ENCODE peak calls at places on chromosomes 2 and 18, in eight cellular contexts. T, O, I, U, Q, S, D and X are unnamed samples.

GRCh38 chr2:160752475-160753330 is 259.1 kb upstream of the RBMS1 start:
- DNase-seq in Q (peak; percentile 64), S (no peak), D (no peak), U (no peak), I (no peak), O (no peak), T (no peak), X (peak; percentile 57)

GRCh38 chr2:85926931-85927527 is 38.2 kb upstream of the ST3GAL5 start:
- DNase-seq in I (no peak), T (no peak), Q (no peak), D (no peak), S (no peak), O (no peak), U (no peak), X (no peak)

GRCh38 chr18:67200665-67201064 is 315.9 kb downstream of the DSEL start:
- DNase-seq in S (no peak), D (no peak), U (no peak), Q (no peak), T (no peak), O (no peak), I (no peak), X (no peak)

GRCh38 chr2:29281585-29281984 is 166.4 kb downstream of the CLIP4 start:
- DNase-seq in D (peak; percentile 76), U (peak; percentile 45), I (no peak), T (no peak), O (no peak), Q (peak; percentile 1), S (no peak), X (peak; percentile 71)

GRCh38 chr18:39825485-39825884 is 2129.5 kb upstream of the PIK3C3 start:
- DNase-seq in I (no peak), T (no peak), D (no peak), U (no peak), Q (no peak), O (no peak), S (no peak), X (no peak)

GRCh38 chr18:28115149-28115550 is 61.8 kb downstream of the CDH2 start:
- DNase-seq in U (no peak), Q (peak; percentile 96), O (no peak), D (no peak), I (no peak), S (no peak), T (no peak), X (peak; percentile 82)

GRCh38 chr2:145094353-145094752 is 574.4 kb upstream of the ZEB2 start:
- DNase-seq in T (no peak), Q (peak; percentile 46), U (no peak), I (no peak), O (no peak), S (no peak), D (no peak), X (no peak)

GRCh38 chr2:209593930-209594329 is 170.1 kb downstream of the MAP2 start:
- DNase-seq in Q (no peak), D (no peak), T (no peak), U (peak; percentile 30), O (no peak), S (no peak), I (no peak), X (no peak)

GRCh38 chr2:46545015-46545839 is 65.9 kb downstream of the TMEM247 start:
- DNase-seq in I (no peak), O (no peak), S (no peak), T (peak; percentile 63), D (no peak), Q (no peak), U (no peak), X (no peak)

GRCh38 chr18:31247574-31248199 is 70.3 kb upstream of the DSG1 start:
- DNase-seq in T (no peak), Q (peak; percentile 9), D (no peak), I (no peak), O (no peak), S (no peak), U (no peak), X (no peak)

GRCh38 chr2:153871231-153872221 is at the start of gene GALNT13:
- DNase-seq in I (peak; percentile 88), D (peak; percentile 73), S (no peak), O (no peak), U (peak; percentile 80), Q (no peak), T (no peak), X (peak; percentile 34)

GRCh38 chr2:149766339-149766738 is 178.8 kb upstream of the MMADHC start:
- DNase-seq in O (no peak), D (no peak), Q (no peak), I (no peak), S (no peak), T (no peak), U (no peak), X (no peak)

GRCh38 chr2:240811346-240812300 is 8.4 kb downstream of the KIF1A start:
- DNase-seq in U (no peak), D (peak; percentile 56), I (no peak), Q (no peak), O (no peak), S (no peak), T (no peak), X (no peak)

GRCh38 chr2:96556441-96557330 is 20.1 kb downstream of the ARID5A start:
- DNase-seq in S (no peak), I (no peak), T (peak; percentile 28), Q (peak; percentile 87), D (no peak), O (no peak), U (peak; percentile 42), X (no peak)

GRCh38 chr2:217823626-217824025 is 179.2 kb downstream of the TNS1 start:
- DNase-seq in S (no peak), T (no peak), I (no peak), U (no peak), D (no peak), O (no peak), Q (no peak), X (no peak)
- H3K4me1 ChIP-seq in S (no peaks in the 10 kb centered on the region), T (no peaks in the 10 kb centered on the region), I (no peaks in the 10 kb centered on the region), U (peaks cover 14% of the 10 kb centered on the region), D (peaks cover 45% of the 10 kb centered on the region), O (no peaks in the 10 kb centered on the region), Q (peaks cover 2% of the 10 kb centered on the region), X (no peaks in the 10 kb centered on the region)

GRCh38 chr2:151973901-151974199 is 125.0 kb downstream of the CACNB4 start:
- DNase-seq in S (no peak), O (no peak), Q (peak; percentile 29), D (no peak), U (no peak), T (no peak), I (no peak), X (peak; percentile 30)
- H3K27ac ChIP-seq in S (no peak overlapping the region), O (no peak overlapping the region), Q (no peak overlapping the region), D (no peak overlapping the region), U (no peak overlapping the region), T (no peak overlapping the region), I (no peak overlapping the region), X (no peak overlapping the region)

DNA sequence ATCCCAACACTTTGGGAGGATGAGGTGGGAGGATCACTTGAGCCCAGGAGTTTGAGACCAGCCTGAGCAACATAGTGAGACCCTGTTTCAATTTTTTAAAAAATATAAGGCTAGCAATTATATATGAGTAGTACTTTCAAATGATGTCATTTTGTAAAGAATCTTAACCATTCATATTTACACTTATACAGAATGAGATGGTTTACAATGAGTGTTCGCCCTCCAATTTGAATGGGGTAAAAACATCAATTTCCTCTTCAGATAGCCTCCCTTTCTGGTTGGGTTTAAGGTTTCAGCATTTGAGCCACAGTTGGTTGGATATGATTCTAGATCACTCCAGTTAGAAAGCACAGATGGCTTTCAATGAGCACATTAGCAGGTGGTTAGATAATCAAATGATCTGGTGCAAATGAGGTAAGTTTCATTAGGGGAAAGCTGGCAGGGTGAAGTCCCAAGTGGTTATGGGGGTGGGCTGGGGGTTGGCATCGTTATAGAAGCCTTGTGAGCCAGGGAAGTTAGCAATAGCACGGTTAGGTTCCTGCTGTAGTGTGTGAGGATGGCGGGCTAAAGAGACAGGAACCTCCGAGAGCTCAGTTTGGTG is 63.9 kb downstream of the TRPM8 start:
- DNase-seq in S (no peak), T (no peak), Q (no peak), U (no peak), O (no peak), D (no peak), I (no peak), X (no peak)
- H3K4me3 ChIP-seq in S (no peak overlapping the region), T (no peak overlapping the region), Q (no peak overlapping the region), U (no peak overlapping the region), O (no peak overlapping the region), D (no peak overlapping the region), I (no peak overlapping the region), X (no peak overlapping the region)

GRCh38 chr2:15081356-15081755 is 448.8 kb downstream of the LRATD1 start:
- DNase-seq in I (no peak), D (no peak), U (no peak), O (no peak), S (no peak), T (no peak), Q (no peak), X (no peak)

GRCh38 chr2:15076668-15077067 is 444.2 kb downstream of the LRATD1 start:
- DNase-seq in U (no peak), Q (no peak), I (no peak), T (no peak), O (no peak), S (no peak), D (no peak), X (no peak)

GRCh38 chr2:15084826-15085489 is 452.4 kb downstream of the LRATD1 start:
- DNase-seq in O (no peak), Q (no peak), U (no peak), D (no peak), S (no peak), I (no peak), T (no peak), X (no peak)

GRCh38 chr2:15082105-15083058 is 449.9 kb downstream of the LRATD1 start:
- DNase-seq in O (no peak), D (no peak), I (no peak), S (no peak), U (no peak), T (no peak), Q (no peak), X (no peak)
- H3K4me1 ChIP-seq in O (no peaks in the 10 kb centered on the region), D (no peaks in the 10 kb centered on the region), I (no peaks in the 10 kb centered on the region), S (no peaks in the 10 kb centered on the region), U (no peaks in the 10 kb centered on the region), T (no peaks in the 10 kb centered on the region), Q (no peaks in the 10 kb centered on the region), X (no peaks in the 10 kb centered on the region)

GRCh38 chr2:151042938-151043337 is 218.7 kb downstream of the RBM43 start:
- DNase-seq in S (no peak), Q (no peak), D (no peak), I (no peak), O (no peak), T (no peak), U (no peak), X (no peak)

GRCh38 chr2:151040036-151040435 is 221.6 kb downstream of the RBM43 start:
- DNase-seq in T (no peak), Q (peak; percentile 20), D (no peak), I (no peak), S (no peak), O (no peak), U (no peak), X (peak; percentile 68)

DNA sequence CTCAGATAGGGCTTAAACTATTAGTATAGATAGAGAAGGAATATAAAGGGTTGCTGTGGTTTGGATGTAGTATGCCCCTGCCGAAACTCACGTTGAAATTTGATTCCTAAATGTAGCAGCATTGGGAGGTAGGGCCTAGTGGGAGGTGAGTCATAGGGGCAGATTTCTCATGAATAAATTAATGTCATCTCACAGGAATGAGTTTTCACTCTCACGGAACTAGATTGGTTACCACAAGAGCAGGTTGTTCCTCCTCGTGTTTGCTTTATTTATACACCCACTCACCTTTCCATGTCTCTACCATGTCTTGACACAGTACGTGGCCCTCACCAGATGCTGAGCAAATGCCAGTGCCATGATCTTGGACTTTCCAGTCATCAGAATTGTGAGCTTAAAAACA is 218.2 kb downstream of the RBM43 start:
- DNase-seq in D (no peak), O (no peak), Q (peak; percentile 91), I (no peak), U (no peak), S (no peak), T (no peak), X (peak; percentile 41)
- H3K27ac ChIP-seq in D (no peak overlapping the region), O (no peak overlapping the region), Q (no peak overlapping the region), I (no peak overlapping the region), U (no peak overlapping the region), S (no peak overlapping the region), T (no peak overlapping the region), X (no peak overlapping the region)